ENCODE peak calls at places on chromosomes 3 and 15, in seven cellular contexts. V is LHCN-M2, D is bronchial epithelial cell, A is ELR, L is OCI-LY7, Y is sciatic nerve, T is GM18507. W is an unnamed sample.

GRCh38 chr3:192121921-192122320 is 605.4 kb downstream of the FGF12 start:
- DNase-seq in A (peak), D (no peak), T (no peak), V (no peak), Y (no peak), L (no peak), W (no peak)

GRCh38 chr3:24164967-24165366 is 219.9 kb downstream of the NR1D2 start:
- DNase-seq in D (no peak), A (no peak), Y (no peak), V (no peak), L (no peak), T (no peak), W (no peak)

GRCh38 chr15:31302778-31303433 is 23.7 kb upstream of the KLF13 start:
- DNase-seq in D (no peak), Y (no peak), A (no peak), V (no peak), L (peak), T (no peak), W (no peak)

GRCh38 chr3:127062926-127063325 is 80.0 kb downstream of the PLXNA1 start:
- DNase-seq in A (no peak), T (no peak), L (no peak), D (no peak), Y (peak), V (no peak), W (no peak)

GRCh38 chr3:134552776-134553175 is 66.9 kb downstream of the CEP63 start:
- DNase-seq in Y (no peak), D (no peak), T (no peak), A (no peak), L (no peak), V (peak), W (no peak)

GRCh38 chr15:80988148-80988796 is 1.3 kb downstream of the MESD start:
- DNase-seq in A (no peak), Y (no peak), V (no peak), D (no peak), L (no peak), T (no peak), W (no peak)

GRCh38 chr3:174329321-174329720 is 529.8 kb upstream of the NAALADL2 start:
- DNase-seq in D (no peak), A (peak), V (peak), T (no peak), L (no peak), Y (no peak), W (peak)

GRCh38 chr3:42169579-42169978 is 78.4 kb downstream of the TRAK1 start:
- DNase-seq in V (no peak), A (no peak), L (no peak), D (no peak), T (no peak), Y (no peak), W (no peak)